ENCODE peak calls at places on chromosomes 6 and 20, in four cellular contexts. S is effector memory CD4-positive, alpha-beta T cell; V is Ammon's horn; B is GM20000. Y is an unnamed sample.

GRCh38 chr20:32959351-32960221 is 44.6 kb downstream of the SUN5 start:
- DNase-seq in B (no peak), V (no peak), S (no peak), Y (peak)

GRCh38 chr20:32539063-32539816 is 45.9 kb downstream of the NOL4L start:
- DNase-seq in B (no peak), V (no peak), S (no peak), Y (no peak)

GRCh38 chr20:7693761-7694160 is 246.5 kb downstream of the HAO1 start:
- DNase-seq in B (no peak), S (no peak), V (no peak), Y (no peak)

GRCh38 chr20:50438986-50439407 is 71.2 kb upstream of the PTPN1 start:
- DNase-seq in S (no peak), V (no peak), B (no peak), Y (no peak)

GRCh38 chr6:12371641-12372146 is 81.5 kb downstream of the EDN1 start:
- DNase-seq in V (no peak), B (no peak), S (no peak), Y (peak)

GRCh38 chr6:169115632-169116031 is 138.0 kb downstream of the THBS2 start:
- DNase-seq in S (no peak), B (no peak), V (no peak), Y (no peak)

GRCh38 chr6:167770291-167770955 is 56.3 kb upstream of the AFDN start:
- DNase-seq in B (no peak), S (no peak), V (no peak), Y (no peak)

GRCh38 chr6:166006593-166007301 is 160.9 kb downstream of the TBXT start:
- DNase-seq in V (peak), B (no peak), S (no peak), Y (no peak)

GRCh38 chr6:34657307-34657978 is 39.1 kb downstream of the ILRUN start:
- DNase-seq in S (no peak), V (peak), B (no peak), Y (no peak)

GRCh38 chr20:22414354-22414753 is 170.0 kb downstream of the FOXA2 start:
- DNase-seq in B (no peak), S (no peak), V (no peak), Y (no peak)

GRCh38 chr20:25233016-25233772 is 14.7 kb upstream of the PYGB start:
- DNase-seq in V (no peak), B (no peak), S (no peak), Y (no peak)

GRCh38 chr6:106772270-106773142 is 143.1 kb downstream of the QRSL1 start:
- DNase-seq in S (no peak), V (no peak), B (no peak), Y (no peak)

GRCh38 chr6:81981812-81982211 is 229.3 kb upstream of the TENT5A start:
- DNase-seq in V (no peak), S (no peak), B (no peak), Y (no peak)

GRCh38 chr6:157597461-157598312 is 216.7 kb downstream of the ZDHHC14 start:
- DNase-seq in B (peak), S (peak), V (peak), Y (peak)

GRCh38 chr20:53642196-53643030 is 48.8 kb upstream of the ZNF217 start:
- DNase-seq in V (peak), S (peak), B (no peak), Y (peak)

GRCh38 chr20:20803011-20803410 is 90.6 kb upstream of the RALGAPA2 start:
- DNase-seq in S (no peak), V (no peak), B (no peak), Y (no peak)

GRCh38 chr6:11284996-11285395 is 52.5 kb upstream of the NEDD9 start:
- DNase-seq in V (no peak), B (no peak), S (no peak), Y (no peak)